ENCODE peak calls at places on chromosomes 5 and 9, in seven cellular contexts. M, H, J, E, U, V and B are unnamed samples. For H3K9me3, the result is how much of the 10 kb centered on the place peaks cover.

GRCh38 chr9:93648836-93649235 is 72.5 kb downstream of the PHF2 start:
- DNase-seq in M (no peak), V (no peak), E (no peak), J (no peak), H (no peak), U (no peak), B (no peak)

GRCh38 chr9:106755727-106756126 is 107.2 kb upstream of the ZNF462 start:
- DNase-seq in J (no peak), U (no peak), E (no peak), M (no peak), H (no peak), V (no peak), B (no peak)

GRCh38 chr5:143341807-143342570 is 61.5 kb downstream of the NR3C1 start:
- DNase-seq in J (no peak), H (no peak), E (no peak), U (no peak), M (no peak), V (peak), B (no peak)

GRCh38 chr5:66828551-66829421 is 232.6 kb downstream of the MAST4 start:
- DNase-seq in E (peak), M (peak), U (peak), H (peak), V (peak), J (peak), B (peak)

GRCh38 chr5:45399041-45399440 is 297.1 kb downstream of the HCN1 start:
- DNase-seq in E (no peak), M (no peak), H (no peak), J (no peak), V (no peak), U (no peak), B (no peak)

GRCh38 chr5:59348189-59348588 is 545.3 kb downstream of the PDE4D start:
- DNase-seq in J (no peak), H (no peak), V (peak), U (no peak), E (no peak), M (no peak), B (no peak)

GRCh38 chr5:38867071-38867790 is 21.4 kb downstream of the OSMR start:
- DNase-seq in J (no peak), V (no peak), E (no peak), M (no peak), H (no peak), U (no peak), B (no peak)

GRCh38 chr5:172913117-172913850 is 45.9 kb upstream of the RPL26L1 start:
- DNase-seq in E (no peak), M (no peak), H (no peak), U (no peak), J (no peak), V (no peak), B (no peak)

GRCh38 chr9:78437721-78438610 is 141.0 kb downstream of the PSAT1 start:
- DNase-seq in H (no peak), M (no peak), V (no peak), J (no peak), E (no peak), U (no peak), B (no peak)

GRCh38 chr5:107665036-107665435 is 5.7 kb downstream of the EFNA5 start:
- DNase-seq in U (no peak), J (no peak), M (no peak), H (no peak), E (no peak), V (no peak), B (no peak)

GRCh38 chr9:98861881-98862501 is 54.5 kb downstream of the GALNT12 start:
- DNase-seq in H (no peak), V (peak), J (no peak), U (no peak), M (no peak), E (peak), B (no peak)

GRCh38 chr9:124562328-124562727 is 55.1 kb upstream of the NR5A1 start:
- DNase-seq in E (no peak), J (no peak), H (no peak), M (no peak), U (peak), V (no peak), B (no peak)

GRCh38 chr5:135651156-135651555 is 72.4 kb upstream of the CXCL14 start:
- DNase-seq in V (peak), E (no peak), J (no peak), U (no peak), H (no peak), M (no peak), B (no peak)

GRCh38 chr5:148455055-148455675 is 71.4 kb downstream of the FBXO38 start:
- DNase-seq in V (no peak), H (no peak), E (no peak), J (no peak), M (no peak), U (no peak), B (no peak)

GRCh38 chr5:148458036-148458888 is 74.5 kb downstream of the FBXO38 start:
- DNase-seq in V (no peak), U (no peak), J (no peak), M (no peak), H (no peak), E (no peak), B (no peak)

GRCh38 chr5:148454576-148454975 is 70.8 kb downstream of the FBXO38 start:
- DNase-seq in H (no peak), J (no peak), M (no peak), V (no peak), U (no peak), E (no peak), B (no peak)

GRCh38 chr5:148459669-148460068 is 75.9 kb downstream of the FBXO38 start:
- DNase-seq in M (no peak), H (no peak), J (no peak), V (no peak), U (no peak), E (no peak), B (no peak)

GRCh38 chr5:148457183-148457620 is 73.4 kb downstream of the FBXO38 start:
- DNase-seq in M (no peak), E (no peak), V (peak), J (no peak), U (no peak), H (peak), B (no peak)
- TF ChIP-seq CTCF in M (no peak), E (no peak), V (peak), J (no peak), U (no peak), H (no peak), B (no peak)

DNA sequence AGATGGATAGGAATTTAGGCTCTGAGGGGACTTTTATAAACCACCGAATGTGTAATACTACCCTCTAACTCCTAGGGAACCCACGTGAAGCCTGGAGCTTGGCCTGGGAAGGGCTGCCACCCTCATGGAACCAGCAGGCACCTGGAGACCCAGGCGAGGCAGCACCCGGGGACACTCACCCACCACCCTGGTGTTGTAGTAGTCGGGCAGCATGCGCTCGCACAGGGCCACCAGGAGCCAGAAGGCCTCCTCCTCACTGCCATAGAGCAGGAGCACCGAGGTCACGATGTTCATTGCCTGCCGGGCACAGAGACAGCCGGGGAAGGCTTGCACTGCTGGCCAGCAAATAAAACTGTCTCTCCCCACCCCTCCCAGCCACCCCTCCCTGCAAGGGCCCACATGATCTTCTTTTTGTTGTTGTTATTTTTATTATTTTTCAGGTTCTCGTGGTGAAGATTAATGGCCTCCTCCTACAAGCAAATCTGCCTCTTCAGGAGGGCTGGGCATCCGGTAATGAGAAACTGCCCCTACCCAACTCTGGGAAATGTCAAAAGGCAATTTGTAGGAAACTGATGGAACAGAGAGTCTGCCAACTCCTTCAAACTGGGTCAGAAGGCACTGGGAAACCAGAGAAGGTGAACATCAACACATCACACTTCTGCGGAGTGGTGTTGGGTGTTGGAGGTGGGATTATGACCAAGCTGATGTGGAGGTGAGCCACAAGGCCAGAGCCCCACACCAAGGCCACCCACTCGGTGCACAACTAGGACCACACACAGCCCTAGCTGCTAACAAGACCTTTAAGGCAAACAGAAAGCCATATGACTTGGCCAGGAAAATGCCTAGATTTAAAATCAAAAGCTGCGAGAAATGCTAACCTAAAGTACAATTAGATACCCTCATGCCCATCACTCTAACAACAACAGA is 17.4 kb upstream of the MRNIP start:
- DNase-seq in J (no peak), H (no peak), V (no peak), E (peak), U (no peak), M (peak), B (no peak)
- H3K9me3 ChIP-seq in J (under half), H (under half), V (under half), E (under half), U (under half), M (under half), B (under half)

GRCh38 chr9:128124873-128125574 is 2.5 kb downstream of the PTGES2 start:
- DNase-seq in V (peak), E (no peak), J (peak), M (peak), H (peak), U (peak), B (no peak)
- TF ChIP-seq CTCF in V (peak), E (peak), J (peak), M (peak), H (no peak), U (peak), B (peak)

DNA sequence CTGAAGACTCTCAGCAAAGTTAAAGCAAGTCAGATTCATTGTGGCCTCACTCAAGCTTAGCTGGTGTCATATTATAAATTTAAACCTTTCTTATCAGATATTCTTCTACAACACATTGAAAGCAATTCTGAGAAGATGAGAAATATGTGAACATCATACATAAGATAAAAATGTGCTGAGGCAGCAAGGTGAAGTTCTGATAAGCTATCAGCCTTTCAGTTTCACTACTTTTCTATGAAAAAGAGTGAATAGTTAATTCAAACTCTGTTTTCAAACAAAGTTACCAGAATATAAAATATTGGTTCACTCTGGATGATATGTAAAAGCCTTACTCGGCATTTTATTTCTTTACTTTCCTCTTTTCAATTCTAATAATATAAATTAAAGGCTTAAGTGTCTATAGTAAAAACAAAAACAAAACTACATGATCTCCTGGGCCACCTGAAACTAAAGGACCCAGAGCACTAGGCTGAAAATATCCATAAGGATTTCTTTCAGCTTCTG is 824.4 kb downstream of the MTRR start:
- DNase-seq in J (no peak), M (no peak), E (no peak), H (no peak), V (no peak), U (no peak), B (no peak)
- H3K9me3 ChIP-seq in J (under half), M (under half), E (under half), H (under half), V (under half), U (under half), B (under half)

DNA sequence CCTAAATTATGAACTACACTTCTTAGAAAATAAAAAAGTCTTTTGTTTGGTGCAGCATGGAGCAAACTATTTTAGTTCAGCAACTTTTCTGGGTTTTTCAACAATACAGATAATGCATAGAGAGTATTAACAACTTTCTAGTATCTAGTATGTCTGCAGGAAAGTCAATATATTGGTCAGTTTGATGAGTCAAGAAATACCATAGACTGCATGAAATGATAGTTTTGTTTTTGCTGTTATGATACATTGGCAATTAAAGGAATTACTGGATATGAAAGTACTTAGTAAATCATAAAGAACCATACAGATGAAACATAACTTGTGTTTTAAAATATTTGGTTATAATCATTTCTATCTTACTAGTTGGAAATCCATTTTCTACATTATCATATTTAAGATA is 173.5 kb downstream of the GIN1 start:
- DNase-seq in H (no peak), J (no peak), V (no peak), M (no peak), U (no peak), E (no peak), B (no peak)
- TF ChIP-seq CTCF in H (no peak), J (no peak), V (no peak), M (no peak), U (no peak), E (no peak), B (no peak)

DNA sequence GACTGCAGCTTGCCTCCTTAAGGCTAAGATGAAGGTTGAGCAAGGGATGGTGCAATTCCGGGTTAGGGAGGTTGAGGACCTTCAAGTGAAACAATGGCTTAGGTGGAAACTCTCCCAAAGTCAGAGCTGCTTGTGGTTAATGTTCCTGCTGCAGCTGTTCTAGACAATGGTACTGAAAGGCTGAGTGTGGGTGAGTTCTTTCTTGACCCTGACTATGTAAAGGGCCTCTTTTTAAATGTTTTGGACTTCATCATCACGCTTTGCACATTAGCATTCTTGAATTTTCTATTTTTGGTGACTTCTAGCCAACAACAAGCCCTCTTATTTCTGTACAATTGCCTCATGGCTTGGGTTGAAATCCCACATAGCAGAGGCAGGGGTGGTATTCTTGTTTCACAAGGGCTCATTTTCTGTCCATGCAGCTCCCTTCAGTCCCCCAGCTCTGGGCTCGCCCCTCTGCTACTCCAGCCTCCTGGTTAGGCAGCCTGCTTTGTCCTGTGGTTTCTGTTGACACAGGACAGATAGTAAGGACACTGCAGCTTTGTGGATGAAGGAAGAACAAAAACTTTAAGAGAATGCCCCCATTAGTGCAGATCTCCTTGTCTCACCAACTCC is 136.3 kb upstream of the ANKRD55 start:
- DNase-seq in M (no peak), V (no peak), J (no peak), H (no peak), E (no peak), U (no peak), B (no peak)
- H3K9me3 ChIP-seq in M (under half), V (under half), J (under half), H (under half), E (under half), U (under half), B (under half)

GRCh38 chr5:174046558-174046957 is 1.1 kb downstream of the NSG2 start:
- DNase-seq in H (no peak), J (no peak), E (no peak), M (no peak), V (no peak), U (no peak), B (no peak)

GRCh38 chr5:174044855-174045254 is 651 bp upstream of the NSG2 start:
- DNase-seq in J (no peak), U (no peak), H (no peak), M (no peak), V (no peak), E (no peak), B (no peak)

GRCh38 chr5:174047472-174047871 is 2.0 kb downstream of the NSG2 start:
- DNase-seq in M (no peak), E (no peak), J (no peak), V (no peak), H (no peak), U (no peak), B (no peak)

GRCh38 chr5:174044451-174044850 is 1.1 kb upstream of the NSG2 start:
- DNase-seq in E (no peak), J (no peak), H (no peak), U (no peak), V (no peak), M (no peak), B (no peak)

GRCh38 chr5:174045470-174046025 is at the start of gene NSG2:
- DNase-seq in H (no peak), J (peak), M (peak), V (peak), U (peak), E (no peak), B (no peak)
- TF ChIP-seq CTCF in H (no peak), J (peak), M (no peak), V (peak), U (peak), E (peak), B (no peak)